ENCODE peak calls at places on chromosomes 16 and 17, in nine cellular contexts. J is suprapubic skin, W is A549, G is uterus, K is IMR-90, I is ovary, F is heart left ventricle, E is right lobe of liver, H is tibial nerve. M is an unnamed sample.

GRCh38 chr17:32126325-32126724 is 16.0 kb upstream of the RHOT1 start:
- DNase-seq in E (no peak), H (no peak), G (no peak), F (no peak), K (no peak), I (no peak), W (no peak), J (no peak), M (peak)

GRCh38 chr17:79620207-79621038 is 9.6 kb upstream of the RBFOX3 start:
- DNase-seq in K (no peak), G (peak), W (no peak), I (peak), H (no peak), F (no peak), E (peak), J (peak), M (no peak)

GRCh38 chr16:29968205-29968604 is 5.5 kb upstream of the TAOK2 start:
- DNase-seq in K (no peak), E (no peak), J (no peak), F (no peak), G (no peak), W (no peak), H (no peak), I (no peak), M (peak)

GRCh38 chr16:68073902-68074760 is 11.0 kb upstream of the NFATC3 start:
- DNase-seq in W (no peak), E (peak), G (no peak), F (no peak), J (no peak), H (no peak), I (no peak), K (no peak), M (no peak)

GRCh38 chr16:28082624-28083023 is 19.1 kb upstream of the GSG1L start:
- DNase-seq in H (peak), K (no peak), W (no peak), G (no peak), F (no peak), J (no peak), I (peak), E (no peak), M (peak)

GRCh38 chr16:68488559-68488958 is 40.3 kb upstream of the SMPD3 start:
- DNase-seq in G (no peak), H (no peak), K (no peak), I (no peak), F (no peak), W (no peak), E (no peak), J (no peak), M (no peak)

GRCh38 chr17:49497147-49498036 is 2.3 kb downstream of the NGFR start:
- DNase-seq in K (peak), H (peak), W (peak), E (no peak), J (no peak), F (no peak), I (no peak), G (peak), M (peak)

GRCh38 chr17:73536700-73537680 is 107.3 kb downstream of the SDK2 start:
- DNase-seq in J (no peak), F (no peak), W (no peak), E (no peak), G (no peak), K (no peak), I (no peak), H (no peak), M (no peak)

GRCh38 chr17:79871131-79871530 is 31.9 kb upstream of the CBX4 start:
- DNase-seq in F (no peak), I (no peak), H (no peak), J (no peak), G (no peak), K (no peak), W (no peak), E (no peak), M (no peak)

GRCh38 chr16:67845291-67846062 is 1.3 kb upstream of the NUTF2 start:
- DNase-seq in W (no peak), G (no peak), H (no peak), F (no peak), K (no peak), E (no peak), J (no peak), I (no peak), M (no peak)

GRCh38 chr17:80006339-80006720 is 29.3 kb downstream of the TBC1D16 start:
- DNase-seq in K (no peak), J (peak), G (no peak), W (no peak), F (no peak), I (no peak), E (no peak), H (no peak), M (no peak)

GRCh38 chr16:79307214-79307613 is 293.3 kb downstream of the MAF start:
- DNase-seq in H (peak), J (peak), K (no peak), E (peak), W (no peak), I (no peak), G (no peak), F (peak), M (peak)

GRCh38 chr16:50611332-50611934 is 63.2 kb downstream of the NKD1 start:
- DNase-seq in H (no peak), E (no peak), I (no peak), F (no peak), G (no peak), J (no peak), W (no peak), K (peak), M (no peak)

GRCh38 chr17:74016504-74016903 is 187.0 kb upstream of the RPL38 start:
- DNase-seq in E (no peak), W (no peak), I (no peak), H (no peak), J (no peak), K (no peak), F (no peak), G (no peak), M (no peak)

GRCh38 chr16:81096715-81097208 is 567 bp upstream of the GCSH start:
- DNase-seq in G (no peak), H (no peak), K (no peak), F (no peak), I (no peak), E (no peak), W (no peak), J (no peak), M (no peak)

GRCh38 chr16:50360033-50360778 is 8.6 kb downstream of the BRD7 start:
- DNase-seq in F (no peak), W (no peak), J (no peak), I (no peak), E (no peak), K (peak), H (no peak), G (no peak), M (no peak)

GRCh38 chr17:41692722-41693521 is 4.2 kb downstream of the EIF1 start:
- DNase-seq in J (no peak), F (no peak), E (no peak), K (peak), H (no peak), G (no peak), I (no peak), W (no peak), M (no peak)

GRCh38 chr16:66223176-66223780 is 143.2 kb upstream of the CDH5 start:
- DNase-seq in G (no peak), F (no peak), J (no peak), W (no peak), E (peak), H (no peak), I (no peak), K (peak), M (peak)

GRCh38 chr16:86585821-86586611 is 7.7 kb downstream of the FOXL1 start:
- DNase-seq in F (no peak), W (no peak), J (no peak), K (peak), G (no peak), H (no peak), E (no peak), I (no peak), M (no peak)

GRCh38 chr17:76736349-76737081 is 616 bp downstream of the SRSF2 start:
- DNase-seq in H (peak), E (peak), I (peak), G (peak), F (peak), K (peak), J (peak), W (no peak), M (peak)
- TF ChIP-seq POLR2A in H (no peak), E (peak), I (peak), G (peak), F (peak), K (no peak), J (no peak), W (no peak), M (no peak)

DNA sequence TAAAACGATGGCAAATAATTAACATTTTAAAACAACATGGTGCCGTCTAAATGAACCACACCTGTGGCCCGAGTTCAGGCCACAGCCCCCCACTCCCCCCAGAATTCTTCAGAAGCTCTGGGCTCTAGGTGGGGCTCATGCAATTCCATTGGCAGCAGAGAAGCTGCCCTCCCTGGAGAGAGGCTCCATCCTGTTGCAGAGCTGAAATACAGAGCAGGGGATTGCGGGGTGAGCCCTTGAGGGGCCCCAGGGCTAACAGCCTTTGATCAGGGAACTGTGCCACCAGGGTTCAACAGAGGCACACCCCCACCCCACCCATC is 69.3 kb downstream of the ABR start:
- DNase-seq in W (no peak), H (no peak), G (no peak), F (no peak), I (no peak), K (no peak), E (no peak), J (no peak), M (no peak)
- H3K4me3 ChIP-seq in W (peak), H (no peak), G (no peak), F (no peak), I (no peak), K (no peak), E (no peak), J (no peak), M (no peak)

GRCh38 chr17:16383216-16383615 is 2.3 kb downstream of the UBB start:
- DNase-seq in K (no peak), H (no peak), J (no peak), W (no peak), E (no peak), F (no peak), G (no peak), I (no peak), M (no peak)
- TF ChIP-seq POLR2A in K (peak), H (no peak), J (no peak), W (no peak), E (no peak), F (no peak), G (no peak), I (no peak), M (no peak)

GRCh38 chr17:28553000-28553505 is 629 bp upstream of the UNC119 start:
- DNase-seq in I (no peak), G (no peak), H (no peak), J (no peak), E (peak), K (no peak), W (no peak), F (no peak), M (no peak)
- H3K4me3 ChIP-seq in I (no peak), G (no peak), H (no peak), J (peak), E (no peak), K (no peak), W (peak), F (peak), M (no peak)

GRCh38 chr17:28368306-28368831 is 1.7 kb downstream of the VTN start:
- DNase-seq in H (no peak), I (no peak), J (no peak), K (no peak), W (no peak), E (peak), G (no peak), F (no peak), M (no peak)
- TF ChIP-seq POLR2A in H (no peak), I (no peak), J (no peak), K (no peak), W (no peak), E (peak), G (no peak), F (no peak), M (no peak)

GRCh38 chr17:10743316-10744009 is 13.6 kb upstream of the TMEM220 start:
- DNase-seq in G (no peak), K (peak), I (no peak), H (peak), E (no peak), J (no peak), W (no peak), F (no peak), M (no peak)
- H3K4me3 ChIP-seq in G (no peak), K (no peak), I (no peak), H (no peak), E (no peak), J (no peak), W (no peak), F (no peak), M (no peak)

GRCh38 chr17:45225964-45226530 is 4.4 kb downstream of the FMNL1 start:
- DNase-seq in I (no peak), J (no peak), F (peak), G (no peak), W (no peak), H (peak), E (peak), K (no peak), M (peak)
- TF ChIP-seq POLR2A in I (no peak), J (no peak), F (no peak), G (no peak), W (no peak), H (no peak), E (no peak), K (no peak), M (no peak)

M was measured in lower leg skin.